ENCODE peak calls at places on chromosomes 5 and 9, in six cellular contexts. G, S, L, H, O and E are unnamed samples.
A peak's percentile ranks its signal among the peaks of the same experiment; 100 is the strongest.

GRCh38 chr9:125888220-125888619 is 141.0 kb downstream of the PBX3 start:
- DNase-seq in G (no peak), S (no peak), L (no peak), H (no peak), O (no peak), E (no peak)

GRCh38 chr5:175840050-175840841 is 31.1 kb upstream of the CPLX2 start:
- DNase-seq in G (no peak), S (no peak), L (no peak), H (no peak), O (peak; percentile 8), E (no peak)

GRCh38 chr5:133668458-133668857 is 56.1 kb upstream of the FSTL4 start:
- DNase-seq in G (no peak), S (no peak), L (no peak), H (no peak), O (no peak), E (no peak)

GRCh38 chr9:37390759-37391158 is 31.7 kb upstream of the GRHPR start:
- DNase-seq in G (peak; percentile 67), S (no peak), L (no peak), H (no peak), O (no peak), E (peak; percentile 80)

GRCh38 chr9:128098017-128098935 is 29.3 kb downstream of the PTGES2 start:
- DNase-seq in G (peak; percentile 84), S (peak; percentile 53), L (peak; percentile 95), H (peak; percentile 68), O (peak; percentile 1), E (peak; percentile 75)

GRCh38 chr5:141359790-141360426 is at the start of gene PCDHGB2:
- DNase-seq in G (peak; percentile 19), S (no peak), L (no peak), H (no peak), O (peak; percentile 11), E (peak; percentile 73)

GRCh38 chr5:177358333-177358939 is 712 bp downstream of the RGS14 start:
- DNase-seq in G (no peak), S (no peak), L (no peak), H (no peak), O (no peak), E (no peak)

GRCh38 chr9:22654833-22655232 is 208.2 kb downstream of the DMRTA1 start:
- DNase-seq in G (no peak), S (no peak), L (no peak), H (no peak), O (no peak), E (no peak)

GRCh38 chr5:17235736-17236330 is 18.4 kb downstream of the BASP1 start:
- DNase-seq in G (no peak), S (no peak), L (no peak), H (no peak), O (no peak), E (no peak)

GRCh38 chr5:109880907-109881685 is 191.4 kb downstream of the MAN2A1 start:
- DNase-seq in G (no peak), S (no peak), L (no peak), H (no peak), O (no peak), E (no peak)